ENCODE peak calls at places on chromosomes 2 and 18, in five cellular contexts. One of them, this sample, is unnamed.

GRCh38 chr2:74471332-74472065 is 981 bp downstream of the MRPL53 start:
- DNase-seq in HAP-1: no peak
- DNase-seq in kidney tubule cell: peak
- DNase-seq in DMS79: no peak
- DNase-seq in fibroblast of pulmonary artery: no peak
- DNase-seq in this sample: no peak

GRCh38 chr2:226649871-226650660 is 149.6 kb downstream of the IRS1 start:
- DNase-seq in kidney tubule cell: peak
- DNase-seq in fibroblast of pulmonary artery: peak
- DNase-seq in DMS79: no peak
- DNase-seq in HAP-1: peak
- DNase-seq in this sample: peak

GRCh38 chr2:129139380-129139779 is 820.7 kb upstream of the HS6ST1 start:
- DNase-seq in fibroblast of pulmonary artery: no peak
- DNase-seq in HAP-1: no peak
- DNase-seq in DMS79: no peak
- DNase-seq in kidney tubule cell: no peak
- DNase-seq in this sample: no peak

GRCh38 chr18:49094979-49095632 is 144.3 kb upstream of the SMAD7 start:
- DNase-seq in kidney tubule cell: peak
- DNase-seq in HAP-1: no peak
- DNase-seq in fibroblast of pulmonary artery: peak
- DNase-seq in DMS79: no peak
- DNase-seq in this sample: no peak

GRCh38 chr2:17976871-17977746 is 98.6 kb downstream of the KCNS3 start:
- DNase-seq in kidney tubule cell: peak
- DNase-seq in DMS79: no peak
- DNase-seq in fibroblast of pulmonary artery: peak
- DNase-seq in HAP-1: no peak
- DNase-seq in this sample: no peak

GRCh38 chr2:41500895-41501294 is 546.9 kb upstream of the PKDCC start:
- DNase-seq in kidney tubule cell: no peak
- DNase-seq in HAP-1: no peak
- DNase-seq in fibroblast of pulmonary artery: no peak
- DNase-seq in DMS79: no peak
- DNase-seq in this sample: no peak

GRCh38 chr2:108946442-108946841 is 42.6 kb downstream of the EDAR start:
- DNase-seq in HAP-1: no peak
- DNase-seq in kidney tubule cell: peak
- DNase-seq in fibroblast of pulmonary artery: no peak
- DNase-seq in DMS79: no peak
- DNase-seq in this sample: no peak

GRCh38 chr2:216643986-216644662 is 10.9 kb downstream of the IGFBP2 start:
- DNase-seq in fibroblast of pulmonary artery: peak
- DNase-seq in DMS79: no peak
- DNase-seq in HAP-1: no peak
- DNase-seq in kidney tubule cell: peak
- DNase-seq in this sample: no peak

GRCh38 chr2:173903611-173904394 is 61.4 kb downstream of the SP3 start:
- DNase-seq in fibroblast of pulmonary artery: peak
- DNase-seq in DMS79: no peak
- DNase-seq in HAP-1: no peak
- DNase-seq in kidney tubule cell: no peak
- DNase-seq in this sample: no peak

GRCh38 chr2:33929467-33929866 is 330.4 kb upstream of the FAM98A start:
- DNase-seq in HAP-1: no peak
- DNase-seq in DMS79: no peak
- DNase-seq in fibroblast of pulmonary artery: no peak
- DNase-seq in kidney tubule cell: peak
- DNase-seq in this sample: no peak

GRCh38 chr2:12416600-12416999 is 300.1 kb upstream of the TRIB2 start:
- DNase-seq in kidney tubule cell: peak
- DNase-seq in fibroblast of pulmonary artery: peak
- DNase-seq in DMS79: no peak
- DNase-seq in HAP-1: peak
- DNase-seq in this sample: peak

GRCh38 chr2:50491541-50492114 is 540.3 kb downstream of the NRXN1 start:
- DNase-seq in HAP-1: peak
- DNase-seq in fibroblast of pulmonary artery: peak
- DNase-seq in kidney tubule cell: peak
- DNase-seq in DMS79: no peak
- DNase-seq in this sample: peak

GRCh38 chr2:240383099-240383758 is 52.2 kb upstream of the GPC1 start:
- DNase-seq in fibroblast of pulmonary artery: no peak
- DNase-seq in DMS79: no peak
- DNase-seq in HAP-1: no peak
- DNase-seq in kidney tubule cell: no peak
- DNase-seq in this sample: no peak

GRCh38 chr2:166463640-166464039 is 30.4 kb downstream of the SCN7A start:
- DNase-seq in fibroblast of pulmonary artery: no peak
- DNase-seq in kidney tubule cell: no peak
- DNase-seq in HAP-1: no peak
- DNase-seq in DMS79: no peak
- DNase-seq in this sample: no peak